ENCODE peak calls at places on chromosomes 2 and 18, in five cellular contexts. One of them, this sample, is unnamed.

GRCh38 chr2:75505012-75505411 is 55.7 kb downstream of the EVA1A start:
- DNase-seq in spleen: no peak
- DNase-seq in ovary: no peak
- DNase-seq in neural progenitor cell: no peak
- DNase-seq in H9: no peak
- DNase-seq in this sample: no peak

GRCh38 chr2:46458763-46459505 is 20.4 kb upstream of the TMEM247 start:
- DNase-seq in spleen: no peak
- DNase-seq in ovary: no peak
- DNase-seq in neural progenitor cell: no peak
- DNase-seq in H9: no peak
- DNase-seq in this sample: no peak

GRCh38 chr2:1995086-1995485 is 250.8 kb upstream of the PXDN start:
- DNase-seq in spleen: no peak
- DNase-seq in ovary: no peak
- DNase-seq in neural progenitor cell: no peak
- DNase-seq in H9: no peak
- DNase-seq in this sample: no peak

GRCh38 chr18:31931163-31931885 is 11.6 kb downstream of the TRAPPC8 start:
- DNase-seq in spleen: no peak
- DNase-seq in ovary: no peak
- DNase-seq in neural progenitor cell: no peak
- DNase-seq in H9: no peak
- DNase-seq in this sample: peak; percentile 49

GRCh38 chr2:159976527-159977163 is 85.8 kb downstream of the PLA2R1 start:
- DNase-seq in spleen: no peak
- DNase-seq in ovary: no peak
- DNase-seq in neural progenitor cell: no peak
- DNase-seq in H9: no peak
- DNase-seq in this sample: no peak

GRCh38 chr2:158128168-158128973 is 26.7 kb downstream of the UPP2 start:
- DNase-seq in spleen: no peak
- DNase-seq in ovary: no peak
- DNase-seq in neural progenitor cell: no peak
- DNase-seq in H9: no peak
- DNase-seq in this sample: no peak

GRCh38 chr2:68833162-68833561 is 38.0 kb downstream of the BMP10 start:
- DNase-seq in spleen: no peak
- DNase-seq in ovary: no peak
- DNase-seq in neural progenitor cell: no peak
- DNase-seq in H9: no peak
- DNase-seq in this sample: no peak

GRCh38 chr2:101330253-101330921 is 21.9 kb upstream of the RNF149 start:
- DNase-seq in spleen: peak; percentile 86
- DNase-seq in ovary: no peak
- DNase-seq in neural progenitor cell: peak; percentile 52
- DNase-seq in H9: peak; percentile 81
- DNase-seq in this sample: no peak

GRCh38 chr2:64525323-64525625 is 1.1 kb downstream of the AFTPH start:
- DNase-seq in spleen: no peak
- DNase-seq in ovary: no peak
- DNase-seq in neural progenitor cell: no peak
- DNase-seq in H9: no peak
- DNase-seq in this sample: no peak

GRCh38 chr18:22710628-22711380 is 222.3 kb upstream of the RBBP8 start:
- DNase-seq in spleen: no peak
- DNase-seq in ovary: peak; percentile 55
- DNase-seq in neural progenitor cell: peak; percentile 25
- DNase-seq in H9: no peak
- DNase-seq in this sample: peak; percentile 20

GRCh38 chr2:99936065-99936464 is 206.3 kb downstream of the AFF3 start:
- DNase-seq in spleen: no peak
- DNase-seq in ovary: no peak
- DNase-seq in neural progenitor cell: peak; percentile 40
- DNase-seq in H9: no peak
- DNase-seq in this sample: peak; percentile 73

GRCh38 chr18:48645427-48646002 is 106.7 kb downstream of the CTIF start:
- DNase-seq in spleen: no peak
- DNase-seq in ovary: peak; percentile 12
- DNase-seq in neural progenitor cell: no peak
- DNase-seq in H9: no peak
- DNase-seq in this sample: no peak

GRCh38 chr2:96802721-96803120 is 13.3 kb upstream of the CNNM3 start:
- DNase-seq in spleen: peak; percentile 63
- DNase-seq in ovary: no peak
- DNase-seq in neural progenitor cell: no peak
- DNase-seq in H9: no peak
- DNase-seq in this sample: no peak

GRCh38 chr2:190583507-190584337 is 49.2 kb upstream of the NEMP2 start:
- DNase-seq in spleen: no peak
- DNase-seq in ovary: no peak
- DNase-seq in neural progenitor cell: no peak
- DNase-seq in H9: no peak
- DNase-seq in this sample: no peak

GRCh38 chr2:42878581-42878980 is 86.2 kb upstream of the HAAO start:
- DNase-seq in spleen: no peak
- DNase-seq in ovary: no peak
- DNase-seq in neural progenitor cell: no peak
- DNase-seq in H9: no peak
- DNase-seq in this sample: no peak

GRCh38 chr2:89767581-89768435 is 1076.3 kb downstream of the RPIA start:
- DNase-seq in spleen: peak; percentile 73
- DNase-seq in ovary: no peak
- DNase-seq in neural progenitor cell: no peak
- DNase-seq in H9: no peak
- DNase-seq in this sample: no peak

GRCh38 chr2:96203130-96204028 is 5.2 kb downstream of the STARD7 start:
- DNase-seq in spleen: no peak
- DNase-seq in ovary: no peak
- DNase-seq in neural progenitor cell: no peak
- DNase-seq in H9: no peak
- DNase-seq in this sample: peak; percentile 37

GRCh38 chr2:30326497-30326896 is 95.2 kb downstream of the LBH start:
- DNase-seq in spleen: no peak
- DNase-seq in ovary: no peak
- DNase-seq in neural progenitor cell: no peak
- DNase-seq in H9: no peak
- DNase-seq in this sample: no peak

GRCh38 chr2:20614201-20615045 is 36.5 kb downstream of the HS1BP3 start:
- DNase-seq in spleen: peak; percentile 66
- DNase-seq in ovary: no peak
- DNase-seq in neural progenitor cell: peak; percentile 83
- DNase-seq in H9: peak; percentile 58
- DNase-seq in this sample: peak; percentile 93

GRCh38 chr2:127061377-127062273 is 45.3 kb downstream of the BIN1 start:
- DNase-seq in spleen: no peak
- DNase-seq in ovary: no peak
- DNase-seq in neural progenitor cell: no peak
- DNase-seq in H9: no peak
- DNase-seq in this sample: no peak

GRCh38 chr2:55490554-55490953 is 29.0 kb upstream of the CFAP36 start:
- DNase-seq in spleen: no peak
- DNase-seq in ovary: peak; percentile 44
- DNase-seq in neural progenitor cell: no peak
- DNase-seq in H9: peak; percentile 61
- DNase-seq in this sample: no peak

GRCh38 chr18:77006305-77007175 is 126.0 kb downstream of the MBP start:
- DNase-seq in spleen: no peak
- DNase-seq in ovary: no peak
- DNase-seq in neural progenitor cell: no peak
- DNase-seq in H9: no peak
- DNase-seq in this sample: no peak

GRCh38 chr18:79566841-79567370 is 112.7 kb upstream of the CTDP1 start:
- DNase-seq in spleen: peak; percentile 43
- DNase-seq in ovary: no peak
- DNase-seq in neural progenitor cell: peak; percentile 66
- DNase-seq in H9: no peak
- DNase-seq in this sample: no peak

GRCh38 chr2:96404446-96405373 is 69.1 kb downstream of the NCAPH start:
- DNase-seq in spleen: no peak
- DNase-seq in ovary: no peak
- DNase-seq in neural progenitor cell: no peak
- DNase-seq in H9: no peak
- DNase-seq in this sample: no peak

GRCh38 chr2:148614332-148615049 is 30.1 kb upstream of the EPC2 start:
- DNase-seq in spleen: no peak
- DNase-seq in ovary: no peak
- DNase-seq in neural progenitor cell: no peak
- DNase-seq in H9: no peak
- DNase-seq in this sample: no peak

GRCh38 chr2:166651080-166651675 is 157.1 kb upstream of the SCN7A start:
- DNase-seq in spleen: no peak
- DNase-seq in ovary: no peak
- DNase-seq in neural progenitor cell: no peak
- DNase-seq in H9: no peak
- DNase-seq in this sample: no peak

GRCh38 chr2:105977212-105977611 is 216.9 kb downstream of the UXS1 start:
- DNase-seq in spleen: no peak
- DNase-seq in ovary: no peak
- DNase-seq in neural progenitor cell: no peak
- DNase-seq in H9: no peak
- DNase-seq in this sample: no peak

GRCh38 chr18:1018211-1018651 is 113.6 kb downstream of the ADCYAP1 start:
- DNase-seq in spleen: no peak
- DNase-seq in ovary: no peak
- DNase-seq in neural progenitor cell: peak; percentile 67
- DNase-seq in H9: no peak
- DNase-seq in this sample: no peak

GRCh38 chr18:1017679-1018078 is 113.0 kb downstream of the ADCYAP1 start:
- DNase-seq in spleen: no peak
- DNase-seq in ovary: no peak
- DNase-seq in neural progenitor cell: peak; percentile 29
- DNase-seq in H9: no peak
- DNase-seq in this sample: no peak

GRCh38 chr18:1014951-1015627 is 110.4 kb downstream of the ADCYAP1 start:
- DNase-seq in spleen: no peak
- DNase-seq in ovary: no peak
- DNase-seq in neural progenitor cell: peak; percentile 45
- DNase-seq in H9: peak; percentile 48
- DNase-seq in this sample: no peak

GRCh38 chr18:1015777-1016176 is 111.1 kb downstream of the ADCYAP1 start:
- DNase-seq in spleen: no peak
- DNase-seq in ovary: no peak
- DNase-seq in neural progenitor cell: no peak
- DNase-seq in H9: no peak
- DNase-seq in this sample: no peak

DNA sequence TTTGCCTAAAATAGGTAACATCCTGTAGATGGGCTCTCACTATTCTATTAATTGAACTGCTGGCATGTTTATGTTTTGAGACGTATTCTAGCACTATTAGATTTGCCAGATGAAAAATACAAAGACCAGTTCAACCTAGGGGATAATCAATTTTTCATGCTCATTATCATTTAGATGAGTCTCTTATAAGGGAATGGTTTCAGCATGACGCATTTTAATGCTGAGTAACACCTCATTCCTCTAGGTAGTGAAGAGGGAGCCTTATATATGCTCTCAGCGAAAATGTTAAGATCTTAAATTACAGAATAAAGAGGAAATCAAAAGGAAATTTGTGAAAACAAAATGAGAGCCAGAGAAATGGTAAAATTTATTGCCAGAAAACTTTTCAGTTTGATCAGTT is 112.6 kb downstream of the ADCYAP1 start:
- DNase-seq in spleen: no peak
- DNase-seq in ovary: no peak
- DNase-seq in neural progenitor cell: no peak
- DNase-seq in H9: no peak
- DNase-seq in this sample: no peak
- TF ChIP-seq CTCF in spleen: no peak
- TF ChIP-seq CTCF in ovary: no peak
- TF ChIP-seq CTCF in neural progenitor cell: no peak
- TF ChIP-seq CTCF in H9: no peak
- TF ChIP-seq CTCF in this sample: no peak

DNA sequence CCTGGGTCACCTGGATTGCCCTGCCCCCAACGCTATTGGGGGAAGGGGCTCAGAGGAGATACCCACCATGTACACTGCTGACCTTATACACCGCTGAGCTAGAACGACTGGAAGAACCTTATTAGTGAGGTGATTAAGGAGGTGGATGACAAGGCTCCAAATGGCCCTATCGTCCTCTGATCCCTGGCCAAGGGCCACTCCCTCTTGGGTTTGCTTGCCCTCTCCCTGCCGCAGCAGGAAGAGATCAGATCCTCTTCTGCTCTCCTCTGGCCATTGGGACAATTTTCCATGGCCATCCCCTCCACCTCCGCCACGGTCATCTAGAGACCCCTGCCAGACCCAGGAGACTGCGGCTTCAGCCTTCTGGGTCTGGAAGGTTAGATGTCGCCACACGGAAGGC is 1.2 kb downstream of the ZNF514 start:
- DNase-seq in spleen: no peak
- DNase-seq in ovary: no peak
- DNase-seq in neural progenitor cell: no peak
- DNase-seq in H9: no peak
- DNase-seq in this sample: peak; percentile 54
- H3K9me3 ChIP-seq in spleen: peaks cover 7% of the 10 kb centered on the region
- H3K9me3 ChIP-seq in ovary: no peaks in the 10 kb centered on the region
- H3K9me3 ChIP-seq in neural progenitor cell: no peaks in the 10 kb centered on the region
- H3K9me3 ChIP-seq in H9: no peaks in the 10 kb centered on the region
- H3K9me3 ChIP-seq in this sample: peaks cover 4% of the 10 kb centered on the region

GRCh38 chr18:8367217-8367988 is 241.8 kb upstream of the RAB12 start:
- DNase-seq in spleen: peak; percentile 81
- DNase-seq in ovary: peak; percentile 48
- DNase-seq in neural progenitor cell: peak; percentile 90
- DNase-seq in H9: peak; percentile 83
- DNase-seq in this sample: peak; percentile 54
- H3K27ac ChIP-seq in spleen: no peak overlapping the region
- H3K27ac ChIP-seq in ovary: no peak overlapping the region
- H3K27ac ChIP-seq in neural progenitor cell: no peak overlapping the region
- H3K27ac ChIP-seq in H9: no peak overlapping the region
- H3K27ac ChIP-seq in this sample: no peak overlapping the region

GRCh38 chr2:234249006-234249405 is 198.5 kb downstream of the SPP2 start:
- DNase-seq in spleen: no peak
- DNase-seq in ovary: no peak
- DNase-seq in neural progenitor cell: no peak
- DNase-seq in H9: no peak
- DNase-seq in this sample: no peak
- TF ChIP-seq CTCF in spleen: no peak
- TF ChIP-seq CTCF in ovary: no peak
- TF ChIP-seq CTCF in neural progenitor cell: no peak
- TF ChIP-seq CTCF in H9: no peak
- TF ChIP-seq CTCF in this sample: no peak

GRCh38 chr2:239846789-239847676 is 178.1 kb downstream of the NDUFA10 start:
- DNase-seq in spleen: no peak
- DNase-seq in ovary: no peak
- DNase-seq in neural progenitor cell: no peak
- DNase-seq in H9: no peak
- DNase-seq in this sample: peak; percentile 71
- H3K9me3 ChIP-seq in spleen: peaks cover 11% of the 10 kb centered on the region
- H3K9me3 ChIP-seq in ovary: no peaks in the 10 kb centered on the region
- H3K9me3 ChIP-seq in neural progenitor cell: peaks cover 9% of the 10 kb centered on the region
- H3K9me3 ChIP-seq in H9: peaks cover 5% of the 10 kb centered on the region
- H3K9me3 ChIP-seq in this sample: peaks cover 6% of the 10 kb centered on the region